ENCODE peak calls at places on chromosomes 4 and X, in five cellular contexts. One of them, this sample, is unnamed.

GRCh38 chr4:185201983-185202962 is 1.5 kb downstream of the CFAP97 start:
- DNase-seq in H1: no peak
- DNase-seq in H9: peak; percentile 39
- DNase-seq in trophoblast cell: peak; percentile 67
- DNase-seq in neuronal stem cell: no peak
- DNase-seq in this sample: peak; percentile 78

GRCh38 chr4:1982124-1983052 is 26.4 kb downstream of the NELFA start:
- DNase-seq in H1: no peak
- DNase-seq in H9: no peak
- DNase-seq in trophoblast cell: no peak
- DNase-seq in neuronal stem cell: no peak
- DNase-seq in this sample: no peak

GRCh38 chr4:183354213-183354612 is 32.0 kb upstream of the CLDN24 start:
- DNase-seq in H1: no peak
- DNase-seq in H9: no peak
- DNase-seq in trophoblast cell: peak; percentile 8
- DNase-seq in neuronal stem cell: no peak
- DNase-seq in this sample: no peak

GRCh38 chr4:7815981-7816380 is 123.7 kb downstream of the AFAP1 start:
- DNase-seq in H1: no peak
- DNase-seq in H9: no peak
- DNase-seq in trophoblast cell: no peak
- DNase-seq in neuronal stem cell: no peak
- DNase-seq in this sample: no peak

GRCh38 chr4:112520598-112521122 is 4.7 kb upstream of the NEUROG2 start:
- DNase-seq in H1: no peak
- DNase-seq in H9: no peak
- DNase-seq in trophoblast cell: no peak
- DNase-seq in neuronal stem cell: peak; percentile 38
- DNase-seq in this sample: no peak

GRCh38 chrX:64456828-64457227 is 61.6 kb upstream of the MTMR8 start:
- DNase-seq in H1: no peak
- DNase-seq in H9: no peak
- DNase-seq in trophoblast cell: no peak
- DNase-seq in neuronal stem cell: no peak
- DNase-seq in this sample: no peak

GRCh38 chr4:122531514-122531913 is 75.0 kb upstream of the IL2 start:
- DNase-seq in H1: no peak
- DNase-seq in H9: no peak
- DNase-seq in trophoblast cell: no peak
- DNase-seq in neuronal stem cell: no peak
- DNase-seq in this sample: no peak

GRCh38 chrX:134144231-134144630 is 92.8 kb upstream of the CCDC160 start:
- DNase-seq in H1: no peak
- DNase-seq in H9: no peak
- DNase-seq in trophoblast cell: no peak
- DNase-seq in neuronal stem cell: no peak
- DNase-seq in this sample: peak; percentile 23

GRCh38 chrX:8879750-8880149 is 78.6 kb upstream of the FAM9A start:
- DNase-seq in H1: no peak
- DNase-seq in H9: peak; percentile 48
- DNase-seq in trophoblast cell: no peak
- DNase-seq in neuronal stem cell: no peak
- DNase-seq in this sample: peak; percentile 8

GRCh38 chr4:3675251-3676115 is 90.7 kb upstream of the ADRA2C start:
- DNase-seq in H1: no peak
- DNase-seq in H9: peak; percentile 76
- DNase-seq in trophoblast cell: no peak
- DNase-seq in neuronal stem cell: no peak
- DNase-seq in this sample: no peak

GRCh38 chrX:103329991-103330390 is at the start of gene TCEAL7:
- DNase-seq in H1: no peak
- DNase-seq in H9: peak; percentile 59
- DNase-seq in trophoblast cell: peak; percentile 8
- DNase-seq in neuronal stem cell: no peak
- DNase-seq in this sample: no peak

GRCh38 chr4:94532016-94532789 is 80.5 kb downstream of the PDLIM5 start:
- DNase-seq in H1: no peak
- DNase-seq in H9: no peak
- DNase-seq in trophoblast cell: peak; percentile 72
- DNase-seq in neuronal stem cell: no peak
- DNase-seq in this sample: peak; percentile 32

GRCh38 chr4:43243433-43244116 is 351.1 kb downstream of the GRXCR1 start:
- DNase-seq in H1: no peak
- DNase-seq in H9: no peak
- DNase-seq in trophoblast cell: no peak
- DNase-seq in neuronal stem cell: no peak
- DNase-seq in this sample: no peak
- H3K9me3 ChIP-seq in H1: no peaks in the 10 kb centered on the region
- H3K9me3 ChIP-seq in H9: no peaks in the 10 kb centered on the region
- H3K9me3 ChIP-seq in trophoblast cell: no peaks in the 10 kb centered on the region
- H3K9me3 ChIP-seq in neuronal stem cell: no peaks in the 10 kb centered on the region
- H3K9me3 ChIP-seq in this sample: no peaks in the 10 kb centered on the region

GRCh38 chr4:101027721-101028120 is 319.6 kb downstream of the PPP3CA start:
- DNase-seq in H1: no peak
- DNase-seq in H9: no peak
- DNase-seq in trophoblast cell: no peak
- DNase-seq in neuronal stem cell: no peak
- DNase-seq in this sample: no peak

GRCh38 chr4:101020956-101021355 is 326.4 kb downstream of the PPP3CA start:
- DNase-seq in H1: no peak
- DNase-seq in H9: no peak
- DNase-seq in trophoblast cell: no peak
- DNase-seq in neuronal stem cell: no peak
- DNase-seq in this sample: peak; percentile 79

GRCh38 chr4:101022151-101023024 is 324.9 kb downstream of the PPP3CA start:
- DNase-seq in H1: no peak
- DNase-seq in H9: no peak
- DNase-seq in trophoblast cell: no peak
- DNase-seq in neuronal stem cell: no peak
- DNase-seq in this sample: no peak

GRCh38 chr4:101028886-101029285 is 318.4 kb downstream of the PPP3CA start:
- DNase-seq in H1: no peak
- DNase-seq in H9: no peak
- DNase-seq in trophoblast cell: no peak
- DNase-seq in neuronal stem cell: no peak
- DNase-seq in this sample: no peak

GRCh38 chr4:101025755-101026154 is 321.6 kb downstream of the PPP3CA start:
- DNase-seq in H1: no peak
- DNase-seq in H9: no peak
- DNase-seq in trophoblast cell: no peak
- DNase-seq in neuronal stem cell: no peak
- DNase-seq in this sample: no peak
- H2BK12ac ChIP-seq in H1: peak overlapping the region; percentile 70
- H2BK12ac ChIP-seq in H9: no peak overlapping the region
- H2BK12ac ChIP-seq in trophoblast cell: no peak overlapping the region
- H2BK12ac ChIP-seq in neuronal stem cell: no peak overlapping the region
- H2BK12ac ChIP-seq in this sample: no peak overlapping the region

GRCh38 chr4:155342142-155342541 is 34.6 kb downstream of the MAP9 start:
- DNase-seq in H1: no peak
- DNase-seq in H9: no peak
- DNase-seq in trophoblast cell: no peak
- DNase-seq in neuronal stem cell: no peak
- DNase-seq in this sample: peak; percentile 11

GRCh38 chr4:155336242-155336641 is 40.5 kb downstream of the MAP9 start:
- DNase-seq in H1: no peak
- DNase-seq in H9: no peak
- DNase-seq in trophoblast cell: no peak
- DNase-seq in neuronal stem cell: no peak
- DNase-seq in this sample: no peak

GRCh38 chr4:155338196-155338595 is 38.6 kb downstream of the MAP9 start:
- DNase-seq in H1: no peak
- DNase-seq in H9: no peak
- DNase-seq in trophoblast cell: no peak
- DNase-seq in neuronal stem cell: no peak
- DNase-seq in this sample: no peak

GRCh38 chr4:155339999-155340398 is 36.8 kb downstream of the MAP9 start:
- DNase-seq in H1: no peak
- DNase-seq in H9: no peak
- DNase-seq in trophoblast cell: no peak
- DNase-seq in neuronal stem cell: no peak
- DNase-seq in this sample: no peak

GRCh38 chr4:155339588-155339987 is 37.2 kb downstream of the MAP9 start:
- DNase-seq in H1: no peak
- DNase-seq in H9: no peak
- DNase-seq in trophoblast cell: no peak
- DNase-seq in neuronal stem cell: no peak
- DNase-seq in this sample: no peak
- H3K9me3 ChIP-seq in H1: peaks cover 9% of the 10 kb centered on the region
- H3K9me3 ChIP-seq in H9: no peaks in the 10 kb centered on the region
- H3K9me3 ChIP-seq in trophoblast cell: no peaks in the 10 kb centered on the region
- H3K9me3 ChIP-seq in neuronal stem cell: no peaks in the 10 kb centered on the region
- H3K9me3 ChIP-seq in this sample: no peaks in the 10 kb centered on the region

DNA sequence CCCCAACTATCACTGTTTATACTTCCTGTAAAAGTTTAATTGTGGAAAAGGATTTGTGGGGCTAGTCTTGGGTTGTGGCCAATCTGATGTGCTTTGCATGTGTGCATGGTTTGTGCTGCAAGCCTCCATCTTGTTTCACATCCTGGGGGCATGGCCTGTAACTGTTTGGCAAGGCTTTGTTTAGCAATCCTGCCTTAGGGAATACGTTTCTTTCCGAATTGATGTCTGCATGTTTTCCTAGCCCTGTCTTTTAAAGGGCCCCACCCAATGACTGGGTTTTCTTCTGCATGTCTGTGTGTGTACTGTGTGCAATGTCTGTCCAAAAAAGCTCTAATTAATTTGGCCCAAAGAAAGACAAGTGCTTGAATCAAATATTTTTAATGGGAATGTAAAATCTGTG is 74.7 kb upstream of the MID1IP1 start:
- DNase-seq in H1: no peak
- DNase-seq in H9: no peak
- DNase-seq in trophoblast cell: peak; percentile 43
- DNase-seq in neuronal stem cell: no peak
- DNase-seq in this sample: peak; percentile 8
- H2BK12ac ChIP-seq in H1: no peak overlapping the region
- H2BK12ac ChIP-seq in H9: no peak overlapping the region
- H2BK12ac ChIP-seq in trophoblast cell: no peak overlapping the region
- H2BK12ac ChIP-seq in neuronal stem cell: no peak overlapping the region
- H2BK12ac ChIP-seq in this sample: no peak overlapping the region

DNA sequence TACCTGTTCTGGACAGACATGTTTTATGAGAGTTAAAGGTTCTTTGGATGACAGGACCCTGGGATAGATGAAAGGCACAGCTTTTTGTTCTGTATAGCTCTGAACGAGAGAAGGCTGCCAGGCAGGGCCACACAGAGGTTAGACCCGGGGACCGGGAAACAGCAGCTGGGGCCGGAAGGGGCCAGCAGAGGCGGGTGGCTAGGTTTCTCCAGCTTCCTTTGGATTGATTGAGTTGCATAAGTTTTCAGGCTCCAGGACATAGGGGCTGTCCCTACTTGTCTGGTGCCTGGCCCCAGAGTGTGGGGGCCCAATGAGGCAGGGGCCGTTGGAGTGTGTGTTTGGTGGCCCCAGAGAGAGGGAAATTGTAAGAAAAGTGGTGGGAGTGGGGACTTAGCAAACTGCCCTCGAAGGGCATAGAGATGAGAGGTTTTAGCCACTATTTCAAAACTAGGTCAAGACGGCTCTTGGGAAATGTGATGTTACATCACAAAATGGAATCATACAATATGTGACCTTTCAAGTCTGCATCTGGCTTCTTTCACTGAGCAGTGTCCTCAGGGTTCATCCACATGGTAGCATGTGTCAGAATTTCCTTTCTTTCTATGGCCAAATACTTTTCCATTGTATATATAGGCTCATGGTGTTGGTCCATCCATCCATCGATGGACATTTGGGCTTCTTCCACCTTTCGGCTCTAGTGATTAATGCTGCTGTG is 3.7 kb downstream of the ZFP92 start:
- DNase-seq in H1: no peak
- DNase-seq in H9: no peak
- DNase-seq in trophoblast cell: no peak
- DNase-seq in neuronal stem cell: no peak
- DNase-seq in this sample: peak; percentile 46
- H3K9me3 ChIP-seq in H1: no peaks in the 10 kb centered on the region
- H3K9me3 ChIP-seq in H9: peaks cover 33% of the 10 kb centered on the region
- H3K9me3 ChIP-seq in trophoblast cell: no peaks in the 10 kb centered on the region
- H3K9me3 ChIP-seq in neuronal stem cell: no peaks in the 10 kb centered on the region
- H3K9me3 ChIP-seq in this sample: no peaks in the 10 kb centered on the region

GRCh38 chr4:100495074-100495473 is 22.7 kb downstream of the EMCN start:
- DNase-seq in H1: no peak
- DNase-seq in H9: no peak
- DNase-seq in trophoblast cell: no peak
- DNase-seq in neuronal stem cell: no peak
- DNase-seq in this sample: no peak
- H2BK12ac ChIP-seq in H1: no peak overlapping the region
- H2BK12ac ChIP-seq in H9: no peak overlapping the region
- H2BK12ac ChIP-seq in trophoblast cell: no peak overlapping the region
- H2BK12ac ChIP-seq in neuronal stem cell: no peak overlapping the region
- H2BK12ac ChIP-seq in this sample: no peak overlapping the region

DNA sequence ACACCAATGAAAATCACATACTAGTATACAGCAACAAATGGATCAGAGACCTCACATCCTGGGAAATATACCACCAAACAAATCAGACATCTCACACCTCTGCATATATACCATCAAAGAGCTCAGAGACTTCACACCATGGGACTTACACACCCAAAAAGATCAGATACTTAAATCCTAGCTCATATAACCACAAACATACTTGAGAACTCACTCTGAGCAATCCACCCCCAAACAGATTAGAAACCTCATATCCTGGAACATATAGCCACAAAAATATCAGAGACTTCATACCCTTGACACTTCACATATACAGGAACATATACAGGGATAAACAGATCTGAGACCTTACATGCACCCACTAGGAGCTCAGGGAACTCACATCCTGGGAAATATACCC is 32.1 kb downstream of the SUV39H1 start:
- DNase-seq in H1: no peak
- DNase-seq in H9: no peak
- DNase-seq in trophoblast cell: no peak
- DNase-seq in neuronal stem cell: no peak
- DNase-seq in this sample: no peak
- H3K9me3 ChIP-seq in H1: no peaks in the 10 kb centered on the region
- H3K9me3 ChIP-seq in H9: peaks cover 25% of the 10 kb centered on the region
- H3K9me3 ChIP-seq in trophoblast cell: no peaks in the 10 kb centered on the region
- H3K9me3 ChIP-seq in neuronal stem cell: no peaks in the 10 kb centered on the region
- H3K9me3 ChIP-seq in this sample: peaks cover 22% of the 10 kb centered on the region

DNA sequence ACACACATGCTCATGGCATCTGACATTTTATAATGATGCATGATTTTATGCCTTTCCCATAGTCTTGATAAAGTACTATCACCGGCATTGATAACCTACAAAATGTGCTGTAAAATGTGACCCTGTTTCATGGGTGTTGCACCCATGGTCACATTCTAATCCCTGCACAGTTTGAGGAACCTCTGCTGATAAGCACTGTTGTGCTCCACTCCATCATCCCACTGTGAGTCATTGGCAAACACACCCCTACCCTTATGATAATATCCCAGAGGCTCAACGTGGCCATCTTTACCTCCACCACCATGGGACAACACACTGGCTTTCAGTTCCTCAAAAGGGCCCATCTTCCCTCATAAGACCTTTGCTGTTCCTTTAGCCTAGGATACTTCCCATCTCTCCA is 32.0 kb upstream of the SGMS2 start:
- DNase-seq in H1: no peak
- DNase-seq in H9: no peak
- DNase-seq in trophoblast cell: no peak
- DNase-seq in neuronal stem cell: no peak
- DNase-seq in this sample: no peak
- H2BK12ac ChIP-seq in H1: no peak overlapping the region
- H2BK12ac ChIP-seq in H9: no peak overlapping the region
- H2BK12ac ChIP-seq in trophoblast cell: no peak overlapping the region
- H2BK12ac ChIP-seq in neuronal stem cell: no peak overlapping the region
- H2BK12ac ChIP-seq in this sample: no peak overlapping the region